ENCODE peak calls at places on chromosomes 11 and 22, in ten cellular contexts. X, Q, I, B, E, W, P, C, N and J are unnamed samples.

GRCh38 chr11:57646756-57647303 is 2.9 kb downstream of the YPEL4 start:
- DNase-seq in I (no peak), X (no peak), P (peak), B (no peak), W (no peak), E (no peak), C (no peak), Q (no peak), N (no peak), J (no peak)

GRCh38 chr11:76634934-76635333 is 35.6 kb downstream of the LRRC32 start:
- DNase-seq in Q (no peak), B (no peak), P (no peak), W (no peak), N (no peak), X (no peak), I (no peak), E (no peak), C (no peak), J (no peak)

GRCh38 chr22:41223535-41223934 is 17.2 kb downstream of the CHADL start:
- DNase-seq in P (no peak), I (no peak), B (no peak), C (no peak), W (no peak), N (no peak), Q (no peak), E (no peak), X (no peak), J (no peak)

GRCh38 chr11:68424981-68425865 is 35.3 kb upstream of the PPP6R3 start:
- DNase-seq in I (no peak), N (no peak), P (no peak), Q (no peak), C (no peak), E (no peak), W (no peak), X (no peak), B (no peak), J (no peak)

GRCh38 chr11:128420277-128420676 is 167.1 kb downstream of the ETS1 start:
- DNase-seq in X (no peak), W (no peak), P (no peak), I (no peak), C (no peak), E (no peak), Q (no peak), N (no peak), B (no peak), J (no peak)

GRCh38 chr11:87966744-87967143 is 208.5 kb downstream of the RAB38 start:
- DNase-seq in C (no peak), P (peak), N (no peak), E (no peak), X (no peak), W (no peak), I (no peak), B (no peak), Q (no peak), J (peak)

GRCh38 chr22:22048981-22049531 is 66.5 kb upstream of the TOP3B start:
- DNase-seq in C (no peak), P (no peak), N (no peak), X (no peak), W (no peak), B (no peak), E (no peak), Q (no peak), I (no peak), J (no peak)

GRCh38 chr22:38871360-38872171 is 450 bp downstream of the CBX6 start:
- DNase-seq in P (peak), C (no peak), I (peak), W (no peak), B (no peak), Q (no peak), E (no peak), X (no peak), N (peak), J (no peak)

GRCh38 chr22:49306632-49306975 is 521.1 kb downstream of the BRD1 start:
- DNase-seq in Q (no peak), I (peak), P (no peak), C (no peak), B (no peak), N (no peak), X (peak), W (no peak), E (no peak), J (no peak)

GRCh38 chr11:10803676-10804075 is 5.0 kb downstream of the EIF4G2 start:
- DNase-seq in W (no peak), Q (peak), E (no peak), X (no peak), P (no peak), C (no peak), N (no peak), B (no peak), I (no peak), J (no peak)

GRCh38 chr11:16857186-16857585 is 118.7 kb downstream of the C11orf58 start:
- DNase-seq in C (no peak), E (no peak), Q (no peak), N (no peak), I (no peak), P (no peak), X (no peak), W (no peak), B (no peak), J (no peak)

GRCh38 chr22:46370584-46371373 is 35.3 kb downstream of the TRMU start:
- DNase-seq in W (no peak), C (no peak), N (peak), X (peak), E (no peak), B (no peak), I (no peak), P (no peak), Q (no peak), J (no peak)

GRCh38 chr11:28636033-28636432 is 527.8 kb downstream of the METTL15 start:
- DNase-seq in B (no peak), W (no peak), P (no peak), X (no peak), I (no peak), E (peak), N (no peak), Q (no peak), C (no peak), J (no peak)

GRCh38 chr22:39170825-39171622 is 18.5 kb upstream of the CBX7 start:
- DNase-seq in Q (peak), N (peak), P (peak), B (peak), W (peak), E (no peak), I (peak), X (peak), C (peak), J (peak)

GRCh38 chr11:2585566-2586090 is 114.2 kb downstream of the KCNQ1OT1 start:
- DNase-seq in X (peak), N (no peak), I (no peak), B (no peak), Q (no peak), W (no peak), P (no peak), C (peak), E (no peak), J (no peak)

GRCh38 chr11:8905528-8906165 is 5.3 kb upstream of the AKIP1 start:
- DNase-seq in X (no peak), E (no peak), B (peak), P (peak), I (no peak), N (no peak), C (no peak), W (peak), Q (peak), J (peak)

GRCh38 chr11:71080239-71081097 is 171.9 kb downstream of the SHANK2 start:
- DNase-seq in B (peak), Q (peak), N (peak), P (peak), E (peak), X (no peak), C (peak), W (peak), I (peak), J (peak)

GRCh38 chr22:20650294-20651207 is 123.4 kb upstream of the SERPIND1 start:
- DNase-seq in W (no peak), X (no peak), P (no peak), Q (no peak), B (no peak), N (no peak), E (no peak), I (no peak), C (no peak), J (no peak)

GRCh38 chr11:18669629-18670162 is 28.9 kb upstream of the TMEM86A start:
- DNase-seq in I (no peak), N (no peak), Q (no peak), W (no peak), P (no peak), B (no peak), X (no peak), C (no peak), E (no peak), J (no peak)

GRCh38 chr22:16925407-16925966 is 82.5 kb downstream of the GAB4 start:
- DNase-seq in W (no peak), X (no peak), C (no peak), B (no peak), Q (no peak), I (no peak), P (no peak), N (no peak), E (no peak), J (no peak)

GRCh38 chr11:17548444-17548843 is 1.4 kb downstream of the OTOG start:
- DNase-seq in B (no peak), X (no peak), C (no peak), E (no peak), P (no peak), W (no peak), N (no peak), Q (no peak), I (no peak), J (no peak)

GRCh38 chr22:46741974-46742519 is 4.0 kb upstream of the CERK start:
- DNase-seq in P (no peak), I (no peak), W (no peak), E (no peak), Q (no peak), C (no peak), N (no peak), B (no peak), X (no peak), J (no peak)

GRCh38 chr11:115659061-115659963 is 155.1 kb upstream of the CADM1 start:
- DNase-seq in Q (no peak), N (no peak), I (peak), P (no peak), W (peak), E (no peak), B (no peak), C (no peak), X (no peak), J (no peak)

GRCh38 chr22:33400891-33401290 is 342.7 kb upstream of the SYN3 start:
- DNase-seq in B (no peak), C (no peak), Q (no peak), P (no peak), W (no peak), I (no peak), E (no peak), X (no peak), N (no peak), J (no peak)

GRCh38 chr11:73961321-73961720 is 10.5 kb downstream of the DNAJB13 start:
- DNase-seq in P (no peak), W (no peak), Q (no peak), B (peak), I (no peak), N (no peak), E (no peak), X (no peak), C (no peak), J (no peak)

GRCh38 chr11:116427903-116428637 is 344.7 kb downstream of the BUD13 start:
- DNase-seq in Q (no peak), B (peak), N (no peak), E (no peak), P (peak), I (no peak), W (no peak), C (no peak), X (no peak), J (no peak)

GRCh38 chr11:107293677-107294344 is 163.8 kb downstream of the CWF19L2 start:
- DNase-seq in Q (no peak), W (peak), N (peak), E (no peak), B (no peak), X (no peak), I (no peak), C (no peak), P (no peak), J (no peak)

GRCh38 chr22:47333625-47334024 is 571.2 kb downstream of the TBC1D22A start:
- DNase-seq in E (peak), B (peak), X (no peak), N (peak), C (no peak), Q (peak), P (peak), W (peak), I (no peak), J (peak)

GRCh38 chr11:33067294-33067693 is 27.9 kb downstream of the TCP11L1 start:
- DNase-seq in B (no peak), I (no peak), P (no peak), Q (no peak), W (no peak), X (no peak), C (no peak), N (no peak), E (no peak), J (no peak)

GRCh38 chr11:1546077-1546535 is 26.0 kb downstream of the DUSP8 start:
- DNase-seq in I (no peak), B (no peak), C (peak), E (no peak), N (peak), W (no peak), Q (no peak), X (no peak), P (no peak), J (no peak)

GRCh38 chr11:86115542-86116385 is 46.9 kb upstream of the PICALM start:
- DNase-seq in I (no peak), X (no peak), B (peak), N (no peak), C (no peak), W (no peak), P (no peak), Q (peak), E (no peak), J (peak)

GRCh38 chr11:59261150-59261549 is 48.4 kb upstream of the MPEG1 start:
- DNase-seq in I (no peak), C (no peak), P (no peak), W (no peak), N (no peak), Q (no peak), B (no peak), X (no peak), E (no peak), J (no peak)

GRCh38 chr11:10480026-10480425 is 25.0 kb downstream of the AMPD3 start:
- DNase-seq in N (no peak), Q (no peak), B (no peak), P (no peak), C (no peak), X (no peak), W (no peak), I (no peak), E (no peak), J (no peak)

GRCh38 chr11:24386551-24387404 is 110.1 kb upstream of the LUZP2 start:
- DNase-seq in N (peak), X (no peak), Q (peak), B (peak), W (peak), C (no peak), P (peak), I (no peak), E (peak), J (peak)

GRCh38 chr11:75905434-75905833 is 90.4 kb downstream of the UVRAG start:
- DNase-seq in W (no peak), B (no peak), N (no peak), E (no peak), I (no peak), C (no peak), P (no peak), Q (no peak), X (no peak), J (no peak)

GRCh38 chr11:100855466-100856067 is 168.5 kb downstream of the ARHGAP42 start:
- DNase-seq in X (no peak), P (peak), C (no peak), N (no peak), I (no peak), E (no peak), Q (peak), B (peak), W (peak), J (peak)

GRCh38 chr22:43333156-43333555 is 10.0 kb downstream of the SCUBE1 start:
- DNase-seq in W (no peak), I (no peak), B (no peak), Q (no peak), P (no peak), N (no peak), X (no peak), C (no peak), E (no peak), J (no peak)

GRCh38 chr11:56714206-56714605 is 15.3 kb downstream of the OR9G1 start:
- DNase-seq in X (no peak), B (no peak), I (no peak), C (no peak), Q (no peak), N (no peak), W (no peak), P (no peak), E (no peak), J (no peak)

GRCh38 chr11:134505125-134505524 is 93.1 kb upstream of the B3GAT1 start:
- DNase-seq in W (no peak), P (no peak), B (no peak), I (no peak), X (no peak), Q (no peak), N (no peak), E (no peak), C (peak), J (no peak)

GRCh38 chr11:65437436-65438227 is 15.0 kb downstream of the NEAT1 start:
- DNase-seq in C (peak), N (no peak), Q (peak), I (peak), X (no peak), P (peak), B (peak), E (no peak), W (peak), J (peak)

GRCh38 chr11:65436412-65437032 is 13.9 kb downstream of the NEAT1 start:
- DNase-seq in B (peak), C (peak), X (no peak), I (no peak), N (no peak), Q (peak), P (peak), W (no peak), E (no peak), J (peak)

GRCh38 chr11:65434667-65435179 is 12.1 kb downstream of the NEAT1 start:
- DNase-seq in C (peak), I (no peak), X (no peak), E (no peak), N (no peak), P (no peak), Q (peak), W (peak), B (peak), J (peak)

GRCh38 chr11:65435330-65435931 is 12.8 kb downstream of the NEAT1 start:
- DNase-seq in Q (peak), B (peak), W (peak), P (no peak), I (peak), E (no peak), N (no peak), C (peak), X (no peak), J (peak)

GRCh38 chr11:65435981-65436411 is 13.4 kb downstream of the NEAT1 start:
- DNase-seq in P (peak), E (no peak), Q (peak), B (no peak), N (no peak), W (peak), I (peak), X (no peak), C (peak), J (peak)
- H3K4me3 ChIP-seq in P (no peak), E (no peak), Q (no peak), B (peak), N (no peak), W (no peak), I (no peak), X (no peak), C (no peak), J (peak)

DNA sequence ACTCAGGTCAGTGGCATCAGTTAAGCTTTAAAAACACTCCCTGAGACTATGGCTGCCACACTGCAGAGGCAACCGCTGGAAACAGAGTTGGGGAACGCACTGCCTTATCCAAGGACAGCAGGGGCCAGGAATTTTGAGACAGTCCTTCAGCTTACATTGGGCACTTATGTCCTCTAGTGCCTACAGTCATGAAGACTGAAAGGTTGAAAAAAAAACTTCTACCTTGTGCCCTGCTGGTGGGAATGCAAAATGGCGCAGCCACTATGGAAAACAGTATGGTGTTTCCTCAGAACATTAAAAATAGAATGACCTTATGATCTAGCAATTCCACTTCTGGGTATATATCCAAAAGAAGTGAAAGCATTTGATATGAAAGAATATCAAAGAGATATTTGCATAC is 19.6 kb downstream of the DKK3 start:
- DNase-seq in C (no peak), B (no peak), X (no peak), I (no peak), Q (no peak), E (no peak), W (no peak), P (no peak), N (no peak), J (no peak)
- TF ChIP-seq CTCF in C (no peak), B (peak), X (no peak), I (no peak), Q (peak), E (peak), W (no peak), P (peak), N (no peak), J (peak)

GRCh38 chr22:30197389-30197788 is 49.2 kb downstream of the LIF start:
- DNase-seq in X (no peak), E (no peak), B (no peak), N (no peak), I (no peak), Q (no peak), W (no peak), P (no peak), C (no peak), J (no peak)

GRCh38 chr22:30198152-30198845 is 48.3 kb downstream of the LIF start:
- DNase-seq in C (no peak), N (no peak), P (no peak), B (no peak), W (peak), E (no peak), X (no peak), I (no peak), Q (peak), J (no peak)

GRCh38 chr22:30196141-30196866 is 50.3 kb downstream of the LIF start:
- DNase-seq in C (peak), W (peak), I (peak), P (peak), B (peak), Q (peak), N (peak), E (peak), X (peak), J (peak)

GRCh38 chr22:30195245-30196140 is 51.1 kb downstream of the LIF start:
- DNase-seq in E (no peak), W (peak), Q (peak), I (no peak), B (peak), X (no peak), C (no peak), P (peak), N (no peak), J (no peak)

DNA sequence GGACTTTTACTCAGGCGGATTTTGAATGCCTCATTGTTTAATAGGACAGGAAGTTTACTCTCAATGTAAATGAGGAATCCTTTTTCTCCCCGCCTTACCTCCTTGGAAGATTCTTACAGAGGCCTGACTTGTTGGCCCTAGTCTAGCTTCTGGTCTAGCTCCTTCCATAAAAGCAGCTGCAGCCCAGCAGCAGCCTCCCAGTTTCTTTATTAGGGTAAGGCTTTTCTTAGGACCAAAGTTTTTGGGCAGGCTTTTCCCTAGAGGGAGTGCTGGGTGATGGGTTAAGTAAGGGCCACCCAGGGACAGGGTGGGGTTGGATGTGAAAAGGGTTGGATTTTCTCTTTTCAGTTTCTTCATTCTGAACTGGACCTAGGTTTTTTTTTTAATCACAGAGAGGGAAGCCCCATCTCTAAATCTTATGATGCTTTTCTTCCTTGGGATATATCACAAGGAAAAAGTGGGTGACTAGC is 49.7 kb downstream of the LIF start:
- DNase-seq in X (no peak), P (no peak), N (no peak), E (no peak), I (no peak), W (no peak), C (no peak), B (no peak), Q (no peak), J (no peak)
- H3K4me3 ChIP-seq in X (no peak), P (no peak), N (no peak), E (no peak), I (no peak), W (no peak), C (no peak), B (no peak), Q (no peak), J (no peak)

GRCh38 chr11:121741954-121742361 is 289.2 kb upstream of the SORL1-AS1 start:
- DNase-seq in N (peak), B (peak), E (no peak), I (peak), C (no peak), W (peak), Q (peak), P (peak), X (no peak), J (peak)
- TF ChIP-seq CTCF in N (no peak), B (peak), E (no peak), I (no peak), C (no peak), W (peak), Q (no peak), P (peak), X (no peak), J (peak)